ENCODE peak calls at places on chromosome 9, in seven cellular contexts. P, L, S, O, M, K and G are unnamed samples.

GRCh38 chr9:4985376-4986266 is 549 bp downstream of the JAK2 start:
- DNase-seq in P (peak; percentile 53), L (peak; percentile 39), S (peak; percentile 20), O (peak; percentile 80), M (no peak), K (peak; percentile 48), G (peak; percentile 66)

GRCh38 chr9:121267689-121268597 is at the start of gene GSN:
- DNase-seq in P (peak; percentile 74), L (peak; percentile 49), S (peak; percentile 33), O (peak; percentile 89), M (no peak), K (peak; percentile 53), G (peak; percentile 69)

GRCh38 chr9:91151741-91152095 is 210.0 kb downstream of the AUH start:
- DNase-seq in P (no peak), L (no peak), S (no peak), O (no peak), M (no peak), K (no peak), G (no peak)

GRCh38 chr9:34046784-34047379 is 1.8 kb downstream of the UBAP2 start:
- DNase-seq in P (no peak), L (no peak), S (no peak), O (no peak), M (no peak), K (peak; percentile 28), G (peak; percentile 35)

GRCh38 chr9:93672622-93673270 is 96.4 kb downstream of the PHF2 start:
- DNase-seq in P (peak; percentile 21), L (no peak), S (no peak), O (no peak), M (no peak), K (no peak), G (no peak)

GRCh38 chr9:112338561-112338960 is 5.1 kb upstream of the PTBP3 start:
- DNase-seq in P (no peak), L (peak; percentile 60), S (peak; percentile 14), O (no peak), M (peak; percentile 53), K (peak; percentile 74), G (no peak)

GRCh38 chr9:107239474-107239873 is 43.6 kb upstream of the RAD23B start:
- DNase-seq in P (no peak), L (peak; percentile 34), S (no peak), O (peak; percentile 69), M (no peak), K (peak; percentile 46), G (peak; percentile 17)

GRCh38 chr9:108168451-108168850 is 678.9 kb upstream of the KLF4 start:
- DNase-seq in P (no peak), L (no peak), S (peak; percentile 48), O (no peak), M (no peak), K (peak; percentile 44), G (no peak)

GRCh38 chr9:23821400-23822181 is 4.4 kb downstream of the ELAVL2 start:
- DNase-seq in P (peak; percentile 73), L (peak; percentile 53), S (no peak), O (no peak), M (no peak), K (no peak), G (no peak)

GRCh38 chr9:87834357-87834756 is 48.3 kb upstream of the SPATA31E1 start:
- DNase-seq in P (no peak), L (peak; percentile 49), S (no peak), O (peak; percentile 53), M (no peak), K (no peak), G (peak; percentile 24)

GRCh38 chr9:2621678-2622360 is at the start of gene VLDLR:
- DNase-seq in P (peak; percentile 74), L (peak; percentile 33), S (peak; percentile 42), O (peak; percentile 73), M (no peak), K (peak; percentile 12), G (peak; percentile 51)

GRCh38 chr9:136886610-136887597 is 588 bp downstream of the TRAF2 start:
- DNase-seq in P (peak; percentile 57), L (no peak), S (no peak), O (peak; percentile 66), M (no peak), K (peak; percentile 24), G (peak; percentile 29)

GRCh38 chr9:32811251-32811650 is 27.9 kb downstream of the TMEM215 start:
- DNase-seq in P (no peak), L (no peak), S (no peak), O (no peak), M (no peak), K (no peak), G (no peak)

GRCh38 chr9:90001756-90002155 is 396.9 kb downstream of the GADD45G start:
- DNase-seq in P (no peak), L (no peak), S (no peak), O (no peak), M (no peak), K (no peak), G (no peak)

GRCh38 chr9:32394381-32395049 is 10.1 kb downstream of the ACO1 start:
- DNase-seq in P (no peak), L (no peak), S (no peak), O (peak; percentile 44), M (no peak), K (peak; percentile 46), G (no peak)